ENCODE peak calls at places on chromosomes 5 and 9, in ten cellular contexts. F is T follicular helper cell; U is activated CD4-positive, alpha-beta T cell treated with anti-CD3 and anti-CD28 coated beads, Interleukin-2, amount 50 U/mL, for 4 hours; A is non-pigmented ciliary epithelial cell; H is lung microvascular endothelial cell; L is ecto neural progenitor cell; D is GM10248; P is AG10803; X is heart right ventricle; K is nephron progenitor cell. Q is an unnamed sample.

GRCh38 chr5:149271717-149272558 is at the start of gene AFAP1L1:
- DNase-seq in F (no peak), U (no peak), A (no peak), H (peak), L (peak), D (no peak), P (peak), X (peak), K (peak), Q (peak)

GRCh38 chr5:1552469-1553255 is 28.9 kb upstream of the LPCAT1 start:
- DNase-seq in F (no peak), U (no peak), A (no peak), H (no peak), L (peak), D (peak), P (peak), X (peak), K (no peak), Q (no peak)

GRCh38 chr5:34738381-34738780 is 82.3 kb downstream of the RAI14 start:
- DNase-seq in F (no peak), U (no peak), A (no peak), H (no peak), L (no peak), D (no peak), P (no peak), X (peak), K (no peak), Q (no peak)

GRCh38 chr5:54229041-54229780 is 81.2 kb downstream of the ARL15 start:
- DNase-seq in F (peak), U (peak), A (no peak), H (peak), L (peak), D (peak), P (peak), X (peak), K (peak), Q (peak)

GRCh38 chr5:159936686-159937329 is 20.5 kb downstream of the ADRA1B start:
- DNase-seq in F (no peak), U (no peak), A (no peak), H (peak), L (no peak), D (no peak), P (no peak), X (no peak), K (no peak), Q (no peak)

GRCh38 chr9:74511333-74511732 is 14.2 kb downstream of the RORB start:
- DNase-seq in F (no peak), U (no peak), A (no peak), H (no peak), L (no peak), D (no peak), P (no peak), X (no peak), K (no peak), Q (no peak)

GRCh38 chr5:36658016-36658415 is 51.6 kb downstream of the SLC1A3 start:
- DNase-seq in F (no peak), U (no peak), A (no peak), H (peak), L (no peak), D (no peak), P (no peak), X (no peak), K (no peak), Q (no peak)

GRCh38 chr9:35814106-35814840 is 569 bp downstream of the HINT2 start:
- DNase-seq in F (no peak), U (no peak), A (no peak), H (peak), L (peak), D (peak), P (peak), X (peak), K (peak), Q (peak)

GRCh38 chr9:79123419-79123818 is 448.3 kb upstream of the TLE4 start:
- DNase-seq in F (no peak), U (no peak), A (no peak), H (peak), L (no peak), D (no peak), P (no peak), X (no peak), K (no peak), Q (no peak)

GRCh38 chr5:119453045-119453383 is 717 bp downstream of the HSD17B4 start:
- DNase-seq in F (no peak), U (no peak), A (no peak), H (peak), L (no peak), D (no peak), P (peak), X (no peak), K (no peak), Q (no peak)

GRCh38 chr9:95880011-95880690 is 4.7 kb downstream of the ERCC6L2 start:
- DNase-seq in F (no peak), U (no peak), A (peak), H (peak), L (no peak), D (no peak), P (peak), X (no peak), K (no peak), Q (no peak)

GRCh38 chr9:113593682-113594281 is 130.3 kb downstream of the RGS3 start:
- DNase-seq in F (no peak), U (no peak), A (peak), H (peak), L (peak), D (peak), P (peak), X (peak), K (peak), Q (peak)

GRCh38 chr9:95504053-95504963 is 12.5 kb downstream of the PTCH1 start:
- DNase-seq in F (no peak), U (no peak), A (no peak), H (no peak), L (peak), D (no peak), P (peak), X (no peak), K (peak), Q (no peak)

GRCh38 chr5:133861161-133861737 is 107.2 kb downstream of the C5orf15 start:
- DNase-seq in F (no peak), U (no peak), A (no peak), H (no peak), L (no peak), D (no peak), P (no peak), X (no peak), K (no peak), Q (no peak)

GRCh38 chr5:128905225-128906110 is 59.8 kb upstream of the SLC27A6 start:
- DNase-seq in F (peak), U (peak), A (peak), H (peak), L (no peak), D (peak), P (peak), X (peak), K (peak), Q (peak)

GRCh38 chr5:2534251-2534650 is 217.2 kb downstream of the IRX2 start:
- DNase-seq in F (no peak), U (no peak), A (no peak), H (no peak), L (peak), D (no peak), P (no peak), X (no peak), K (no peak), Q (no peak)

GRCh38 chr5:68949711-68950110 is 144.1 kb upstream of the SLC30A5 start:
- DNase-seq in F (no peak), U (no peak), A (no peak), H (no peak), L (no peak), D (no peak), P (no peak), X (no peak), K (no peak), Q (no peak)

GRCh38 chr9:137972355-137972987 is 94.9 kb downstream of the CACNA1B start:
- DNase-seq in F (no peak), U (no peak), A (no peak), H (no peak), L (peak), D (no peak), P (no peak), X (no peak), K (no peak), Q (no peak)

GRCh38 chr5:65506961-65507360 is 25.2 kb upstream of the ADAMTS6 start:
- DNase-seq in F (no peak), U (no peak), A (no peak), H (no peak), L (no peak), D (no peak), P (peak), X (no peak), K (no peak), Q (no peak)

GRCh38 chr9:123109540-123110279 is 76.2 kb downstream of the GPR21 start:
- DNase-seq in F (no peak), U (no peak), A (no peak), H (no peak), L (no peak), D (no peak), P (no peak), X (no peak), K (no peak), Q (no peak)

GRCh38 chr9:136853596-136854112 is 1.5 kb downstream of the MAMDC4 start:
- DNase-seq in F (no peak), U (no peak), A (no peak), H (no peak), L (no peak), D (no peak), P (no peak), X (no peak), K (peak), Q (no peak)

GRCh38 chr9:126623667-126624452 is 10.1 kb downstream of the LMX1B start:
- DNase-seq in F (no peak), U (no peak), A (no peak), H (no peak), L (peak), D (no peak), P (no peak), X (no peak), K (peak), Q (no peak)

GRCh38 chr9:136248951-136249880 is 3.6 kb upstream of the QSOX2 start:
- DNase-seq in F (no peak), U (no peak), A (no peak), H (no peak), L (no peak), D (no peak), P (no peak), X (no peak), K (no peak), Q (no peak)

GRCh38 chr9:128097156-128098016 is 29.4 kb downstream of the SLC25A25 start:
- DNase-seq in F (no peak), U (no peak), A (no peak), H (no peak), L (no peak), D (no peak), P (no peak), X (no peak), K (no peak), Q (no peak)

GRCh38 chr5:142866563-142867275 is 96.5 kb downstream of the ARHGAP26 start:
- DNase-seq in F (no peak), U (peak), A (peak), H (peak), L (peak), D (peak), P (peak), X (peak), K (peak), Q (peak)

GRCh38 chr5:179278546-179278945 is 66.7 kb downstream of the ADAMTS2 start:
- DNase-seq in F (no peak), U (no peak), A (no peak), H (no peak), L (no peak), D (no peak), P (no peak), X (no peak), K (no peak), Q (no peak)

GRCh38 chr5:51347704-51348103 is 35.5 kb upstream of the ISL1 start:
- DNase-seq in F (no peak), U (no peak), A (no peak), H (no peak), L (no peak), D (no peak), P (no peak), X (no peak), K (no peak), Q (no peak)

GRCh38 chr5:84253946-84254345 is 130.7 kb downstream of the EDIL3 start:
- DNase-seq in F (no peak), U (no peak), A (no peak), H (no peak), L (no peak), D (no peak), P (no peak), X (no peak), K (no peak), Q (no peak)

GRCh38 chr5:1728846-1729245 is 70.8 kb downstream of the MRPL36 start:
- DNase-seq in F (no peak), U (no peak), A (no peak), H (no peak), L (peak), D (no peak), P (no peak), X (no peak), K (no peak), Q (no peak)